ENCODE peak calls at places on chromosomes 3 and 15, in ten cellular contexts. V is kidney epithelial cell, H is NCI-H1436, J is endodermal cell, Z is DND-41, A is BJ, O is spleen, S is HTR-8/SVneo, W is NCI-H510A treated with DMSO at 0.1 percent for 48 hours, B is fibroblast of pulmonary artery. E is an unnamed sample.

GRCh38 chr3:126835472-126836219 is 131.6 kb downstream of the CHCHD6 start:
- DNase-seq in S (no peak), H (no peak), A (peak), Z (no peak), V (peak), J (no peak), O (no peak), W (peak), B (peak), E (no peak)

GRCh38 chr3:88936837-88937236 is 170.6 kb upstream of the EPHA3 start:
- DNase-seq in O (no peak), A (no peak), Z (no peak), S (no peak), B (no peak), V (no peak), H (no peak), J (no peak), W (no peak), E (no peak)

GRCh38 chr3:54965746-54966145 is 37.9 kb upstream of the LRTM1 start:
- DNase-seq in V (no peak), Z (no peak), S (peak), A (no peak), W (no peak), B (peak), J (no peak), O (no peak), H (no peak), E (no peak)

GRCh38 chr3:135944831-135945230 is 20.7 kb upstream of the PPP2R3A start:
- DNase-seq in S (no peak), Z (no peak), A (no peak), H (peak), B (no peak), W (no peak), O (no peak), V (no peak), J (no peak), E (no peak)

GRCh38 chr15:64264511-64264910 is 91.5 kb downstream of the CSNK1G1 start:
- DNase-seq in J (no peak), W (no peak), B (no peak), A (no peak), Z (no peak), S (no peak), O (no peak), H (no peak), V (no peak), E (no peak)

GRCh38 chr15:77226652-77227051 is 155.7 kb upstream of the TSPAN3 start:
- DNase-seq in B (no peak), S (no peak), W (no peak), O (no peak), J (no peak), H (no peak), Z (no peak), A (no peak), V (no peak), E (no peak)

GRCh38 chr15:96270581-96271172 is 59.8 kb upstream of the NR2F2 start:
- DNase-seq in J (no peak), O (no peak), B (peak), S (no peak), Z (no peak), H (no peak), V (no peak), W (no peak), A (no peak), E (no peak)

GRCh38 chr3:171784937-171785336 is 25.3 kb downstream of the PLD1 start:
- DNase-seq in O (no peak), H (no peak), Z (no peak), B (no peak), W (no peak), S (no peak), A (no peak), J (no peak), V (no peak), E (no peak)

GRCh38 chr3:107222927-107223326 is 154.3 kb upstream of the CCDC54 start:
- DNase-seq in H (no peak), V (no peak), J (no peak), S (no peak), W (no peak), O (no peak), Z (no peak), A (peak), B (peak), E (no peak)

GRCh38 chr15:64144565-64145281 is 6.8 kb upstream of the SNX22 start:
- DNase-seq in B (no peak), H (no peak), O (no peak), A (no peak), Z (no peak), W (no peak), V (no peak), S (no peak), J (no peak), E (no peak)

GRCh38 chr3:143016321-143016972 is 15.1 kb downstream of the U2SURP start:
- DNase-seq in B (no peak), V (no peak), S (no peak), H (no peak), Z (no peak), O (no peak), J (no peak), A (no peak), W (no peak), E (no peak)

GRCh38 chr3:69724722-69725435 is 14.4 kb upstream of the MITF start:
- DNase-seq in V (no peak), Z (no peak), S (no peak), W (no peak), B (no peak), O (no peak), J (peak), H (no peak), A (no peak), E (no peak)

GRCh38 chr3:47273564-47273963 is 9.0 kb downstream of the KIF9 start:
- DNase-seq in H (no peak), J (peak), Z (no peak), B (no peak), W (no peak), A (no peak), V (no peak), O (no peak), S (no peak), E (no peak)

GRCh38 chr15:84752195-84752594 is 3.8 kb downstream of the ZNF592 start:
- DNase-seq in A (no peak), H (no peak), S (no peak), W (no peak), B (no peak), J (no peak), Z (no peak), O (no peak), V (no peak), E (no peak)

GRCh38 chr3:9976736-9977709 is 9.6 kb downstream of the EMC3 start:
- DNase-seq in S (peak), B (peak), W (peak), Z (no peak), A (peak), O (no peak), V (peak), J (no peak), H (no peak), E (no peak)

GRCh38 chr3:151979914-151980313 is 106.5 kb downstream of the SUCNR1 start:
- DNase-seq in Z (no peak), B (no peak), V (no peak), S (no peak), W (no peak), H (no peak), J (no peak), O (no peak), A (peak), E (no peak)

GRCh38 chr3:52004158-52004787 is 8.6 kb upstream of the RPL29 start:
- DNase-seq in J (peak), A (no peak), O (no peak), S (peak), Z (no peak), V (no peak), W (no peak), H (no peak), B (peak), E (no peak)

GRCh38 chr15:77282333-77282732 is 137.6 kb downstream of the PEAK1 start:
- DNase-seq in V (no peak), J (peak), A (peak), W (no peak), O (no peak), Z (no peak), B (peak), H (no peak), S (peak), E (no peak)